ENCODE peak calls at places on chromosomes 12 and 14, in ten cellular contexts. R is psoas muscle, F is OCI-LY7, Q is GM20000, O is brain microvascular endothelial cell, A is cardiac fibroblast, S is ureter, M is GM23248, Z is kidney tubule cell, B is GOT3. J is an unnamed sample.

GRCh38 chr12:41636658-41637057 is 448.5 kb downstream of the PDZRN4 start:
- DNase-seq in R (no peak), F (no peak), Q (no peak), O (no peak), A (no peak), S (no peak), M (no peak), Z (no peak), B (no peak), J (no peak)

GRCh38 chr14:59207506-59207933 is 19.1 kb downstream of the DAAM1 start:
- DNase-seq in R (no peak), F (no peak), Q (peak), O (no peak), A (no peak), S (no peak), M (no peak), Z (no peak), B (no peak), J (no peak)

GRCh38 chr12:18468521-18469075 is 207.3 kb downstream of the PIK3C2G start:
- DNase-seq in R (no peak), F (no peak), Q (no peak), O (no peak), A (peak), S (no peak), M (peak), Z (peak), B (no peak), J (no peak)

GRCh38 chr14:78974691-78975090 is 804.5 kb downstream of the NRXN3 start:
- DNase-seq in R (no peak), F (no peak), Q (no peak), O (no peak), A (peak), S (no peak), M (peak), Z (peak), B (no peak), J (no peak)

GRCh38 chr12:117350140-117350539 is 11.3 kb downstream of the NOS1 start:
- DNase-seq in R (no peak), F (no peak), Q (no peak), O (no peak), A (no peak), S (no peak), M (no peak), Z (peak), B (no peak), J (no peak)

GRCh38 chr12:43104524-43104923 is 447.5 kb downstream of the ADAMTS20 start:
- DNase-seq in R (no peak), F (no peak), Q (no peak), O (peak), A (peak), S (no peak), M (peak), Z (peak), B (no peak), J (peak)

GRCh38 chr12:88733003-88733402 is 152.7 kb upstream of the KITLG start:
- DNase-seq in R (no peak), F (no peak), Q (no peak), O (no peak), A (no peak), S (no peak), M (no peak), Z (no peak), B (no peak), J (no peak)

GRCh38 chr12:89988156-89988555 is 279.5 kb upstream of the ATP2B1 start:
- DNase-seq in R (no peak), F (no peak), Q (no peak), O (no peak), A (no peak), S (no peak), M (peak), Z (no peak), B (no peak), J (no peak)

GRCh38 chr14:86013663-86014062 is 483.7 kb downstream of the FLRT2 start:
- DNase-seq in R (no peak), F (no peak), Q (no peak), O (peak), A (peak), S (no peak), M (no peak), Z (no peak), B (no peak), J (no peak)

GRCh38 chr14:58815046-58815701 is 177.4 kb downstream of the DACT1 start:
- DNase-seq in R (no peak), F (no peak), Q (no peak), O (peak), A (peak), S (no peak), M (peak), Z (peak), B (no peak), J (peak)

GRCh38 chr12:132236129-132236929 is 92.1 kb downstream of the NOC4L start:
- DNase-seq in R (no peak), F (no peak), Q (no peak), O (no peak), A (no peak), S (no peak), M (no peak), Z (no peak), B (no peak), J (no peak)

GRCh38 chr14:68937790-68938514 is 41.1 kb downstream of the ACTN1 start:
- DNase-seq in R (no peak), F (no peak), Q (no peak), O (no peak), A (peak), S (peak), M (peak), Z (peak), B (no peak), J (peak)

GRCh38 chr12:18799561-18799960 is 61.6 kb downstream of the CAPZA3 start:
- DNase-seq in R (no peak), F (no peak), Q (no peak), O (peak), A (peak), S (no peak), M (peak), Z (peak), B (no peak), J (peak)

GRCh38 chr12:54173066-54173726 is 15.6 kb downstream of the SMUG1 start:
- DNase-seq in R (peak), F (no peak), Q (peak), O (no peak), A (peak), S (peak), M (peak), Z (peak), B (no peak), J (peak)